ENCODE peak calls at places on chromosomes 2 and 18, in nine cellular contexts. One of them, this sample, is unnamed.
A peak's percentile ranks its signal among the peaks of the same experiment; 100 is the strongest.

GRCh38 chr2:63078852-63079606 is 28.4 kb downstream of the OTX1 start:
- DNase-seq in foreskin fibroblast: no peak
- DNase-seq in NCI-H510A treated with DMSO at 0.1 percent for 48 hours: no peak
- DNase-seq in CD4-positive, alpha-beta T cell: no peak
- DNase-seq in cardiac muscle cell: no peak
- DNase-seq in naive B cell: no peak
- DNase-seq in HTR-8/SVneo: peak; percentile 14
- DNase-seq in activated T-helper 1 cell treated with anti-CD3 and anti-CD28 coated beads, Interleukin-2, amount 50 U/mL, for 16 hours: no peak
- DNase-seq in B cell: no peak
- DNase-seq in this sample: no peak

GRCh38 chr2:204900487-204900886 is 355.2 kb downstream of the PARD3B start:
- DNase-seq in foreskin fibroblast: no peak
- DNase-seq in NCI-H510A treated with DMSO at 0.1 percent for 48 hours: peak; percentile 54
- DNase-seq in CD4-positive, alpha-beta T cell: no peak
- DNase-seq in cardiac muscle cell: no peak
- DNase-seq in naive B cell: no peak
- DNase-seq in HTR-8/SVneo: no peak
- DNase-seq in activated T-helper 1 cell treated with anti-CD3 and anti-CD28 coated beads, Interleukin-2, amount 50 U/mL, for 16 hours: no peak
- DNase-seq in B cell: no peak
- DNase-seq in this sample: no peak

GRCh38 chr2:218858671-218859555 is 692 bp upstream of the WNT6 start:
- DNase-seq in foreskin fibroblast: no peak
- DNase-seq in NCI-H510A treated with DMSO at 0.1 percent for 48 hours: no peak
- DNase-seq in CD4-positive, alpha-beta T cell: no peak
- DNase-seq in cardiac muscle cell: no peak
- DNase-seq in naive B cell: no peak
- DNase-seq in HTR-8/SVneo: no peak
- DNase-seq in activated T-helper 1 cell treated with anti-CD3 and anti-CD28 coated beads, Interleukin-2, amount 50 U/mL, for 16 hours: no peak
- DNase-seq in B cell: no peak
- DNase-seq in this sample: no peak

GRCh38 chr2:223488814-223489213 is 113.3 kb downstream of the SCG2 start:
- DNase-seq in foreskin fibroblast: peak; percentile 54
- DNase-seq in NCI-H510A treated with DMSO at 0.1 percent for 48 hours: peak; percentile 18
- DNase-seq in CD4-positive, alpha-beta T cell: no peak
- DNase-seq in cardiac muscle cell: peak; percentile 52
- DNase-seq in naive B cell: no peak
- DNase-seq in HTR-8/SVneo: peak; percentile 71
- DNase-seq in activated T-helper 1 cell treated with anti-CD3 and anti-CD28 coated beads, Interleukin-2, amount 50 U/mL, for 16 hours: no peak
- DNase-seq in B cell: no peak
- DNase-seq in this sample: no peak

GRCh38 chr18:61541673-61542072 is 208.4 kb downstream of the CDH20 start:
- DNase-seq in foreskin fibroblast: peak; percentile 45
- DNase-seq in NCI-H510A treated with DMSO at 0.1 percent for 48 hours: no peak
- DNase-seq in CD4-positive, alpha-beta T cell: no peak
- DNase-seq in cardiac muscle cell: no peak
- DNase-seq in naive B cell: no peak
- DNase-seq in HTR-8/SVneo: peak; percentile 22
- DNase-seq in activated T-helper 1 cell treated with anti-CD3 and anti-CD28 coated beads, Interleukin-2, amount 50 U/mL, for 16 hours: no peak
- DNase-seq in B cell: no peak
- DNase-seq in this sample: no peak

GRCh38 chr2:47904903-47905453 is 1.3 kb downstream of the FBXO11 start:
- DNase-seq in foreskin fibroblast: no peak
- DNase-seq in NCI-H510A treated with DMSO at 0.1 percent for 48 hours: no peak
- DNase-seq in CD4-positive, alpha-beta T cell: peak; percentile 13
- DNase-seq in cardiac muscle cell: peak; percentile 24
- DNase-seq in naive B cell: peak; percentile 39
- DNase-seq in HTR-8/SVneo: no peak
- DNase-seq in activated T-helper 1 cell treated with anti-CD3 and anti-CD28 coated beads, Interleukin-2, amount 50 U/mL, for 16 hours: no peak
- DNase-seq in B cell: peak; percentile 42
- DNase-seq in this sample: peak; percentile 30

GRCh38 chr2:48411030-48411429 is 118.9 kb upstream of the STON1 start:
- DNase-seq in foreskin fibroblast: no peak
- DNase-seq in NCI-H510A treated with DMSO at 0.1 percent for 48 hours: no peak
- DNase-seq in CD4-positive, alpha-beta T cell: no peak
- DNase-seq in cardiac muscle cell: no peak
- DNase-seq in naive B cell: no peak
- DNase-seq in HTR-8/SVneo: no peak
- DNase-seq in activated T-helper 1 cell treated with anti-CD3 and anti-CD28 coated beads, Interleukin-2, amount 50 U/mL, for 16 hours: no peak
- DNase-seq in B cell: no peak
- DNase-seq in this sample: no peak

GRCh38 chr2:66575625-66576371 is 140.9 kb downstream of the MEIS1 start:
- DNase-seq in foreskin fibroblast: no peak
- DNase-seq in NCI-H510A treated with DMSO at 0.1 percent for 48 hours: no peak
- DNase-seq in CD4-positive, alpha-beta T cell: no peak
- DNase-seq in cardiac muscle cell: peak; percentile 54
- DNase-seq in naive B cell: no peak
- DNase-seq in HTR-8/SVneo: peak; percentile 25
- DNase-seq in activated T-helper 1 cell treated with anti-CD3 and anti-CD28 coated beads, Interleukin-2, amount 50 U/mL, for 16 hours: no peak
- DNase-seq in B cell: no peak
- DNase-seq in this sample: no peak

GRCh38 chr2:241062342-241063092 is 39.6 kb downstream of the MTERF4 start:
- DNase-seq in foreskin fibroblast: no peak
- DNase-seq in NCI-H510A treated with DMSO at 0.1 percent for 48 hours: no peak
- DNase-seq in CD4-positive, alpha-beta T cell: no peak
- DNase-seq in cardiac muscle cell: no peak
- DNase-seq in naive B cell: no peak
- DNase-seq in HTR-8/SVneo: no peak
- DNase-seq in activated T-helper 1 cell treated with anti-CD3 and anti-CD28 coated beads, Interleukin-2, amount 50 U/mL, for 16 hours: no peak
- DNase-seq in B cell: peak; percentile 27
- DNase-seq in this sample: no peak

GRCh38 chr2:128454980-128455709 is 136.5 kb upstream of the HS6ST1 start:
- DNase-seq in foreskin fibroblast: no peak
- DNase-seq in NCI-H510A treated with DMSO at 0.1 percent for 48 hours: no peak
- DNase-seq in CD4-positive, alpha-beta T cell: no peak
- DNase-seq in cardiac muscle cell: no peak
- DNase-seq in naive B cell: no peak
- DNase-seq in HTR-8/SVneo: no peak
- DNase-seq in activated T-helper 1 cell treated with anti-CD3 and anti-CD28 coated beads, Interleukin-2, amount 50 U/mL, for 16 hours: no peak
- DNase-seq in B cell: no peak
- DNase-seq in this sample: no peak

GRCh38 chr18:22207022-22207758 is 37.8 kb downstream of the GATA6 start:
- DNase-seq in foreskin fibroblast: no peak
- DNase-seq in NCI-H510A treated with DMSO at 0.1 percent for 48 hours: no peak
- DNase-seq in CD4-positive, alpha-beta T cell: no peak
- DNase-seq in cardiac muscle cell: peak; percentile 98
- DNase-seq in naive B cell: no peak
- DNase-seq in HTR-8/SVneo: no peak
- DNase-seq in activated T-helper 1 cell treated with anti-CD3 and anti-CD28 coated beads, Interleukin-2, amount 50 U/mL, for 16 hours: no peak
- DNase-seq in B cell: no peak
- DNase-seq in this sample: no peak

GRCh38 chr2:6881036-6881435 is 3.5 kb downstream of the RSAD2 start:
- DNase-seq in foreskin fibroblast: no peak
- DNase-seq in NCI-H510A treated with DMSO at 0.1 percent for 48 hours: no peak
- DNase-seq in CD4-positive, alpha-beta T cell: no peak
- DNase-seq in cardiac muscle cell: no peak
- DNase-seq in naive B cell: no peak
- DNase-seq in HTR-8/SVneo: no peak
- DNase-seq in activated T-helper 1 cell treated with anti-CD3 and anti-CD28 coated beads, Interleukin-2, amount 50 U/mL, for 16 hours: no peak
- DNase-seq in B cell: no peak
- DNase-seq in this sample: no peak

GRCh38 chr2:50514881-50515280 is 517.1 kb downstream of the NRXN1 start:
- DNase-seq in foreskin fibroblast: no peak
- DNase-seq in NCI-H510A treated with DMSO at 0.1 percent for 48 hours: peak; percentile 64
- DNase-seq in CD4-positive, alpha-beta T cell: no peak
- DNase-seq in cardiac muscle cell: no peak
- DNase-seq in naive B cell: no peak
- DNase-seq in HTR-8/SVneo: no peak
- DNase-seq in activated T-helper 1 cell treated with anti-CD3 and anti-CD28 coated beads, Interleukin-2, amount 50 U/mL, for 16 hours: no peak
- DNase-seq in B cell: no peak
- DNase-seq in this sample: no peak

GRCh38 chr2:85259101-85259590 is 68.6 kb downstream of the TGOLN2 start:
- DNase-seq in foreskin fibroblast: no peak
- DNase-seq in NCI-H510A treated with DMSO at 0.1 percent for 48 hours: no peak
- DNase-seq in CD4-positive, alpha-beta T cell: no peak
- DNase-seq in cardiac muscle cell: peak; percentile 89
- DNase-seq in naive B cell: no peak
- DNase-seq in HTR-8/SVneo: no peak
- DNase-seq in activated T-helper 1 cell treated with anti-CD3 and anti-CD28 coated beads, Interleukin-2, amount 50 U/mL, for 16 hours: no peak
- DNase-seq in B cell: no peak
- DNase-seq in this sample: no peak

GRCh38 chr18:56443508-56443907 is 194.9 kb downstream of the TXNL1 start:
- DNase-seq in foreskin fibroblast: no peak
- DNase-seq in NCI-H510A treated with DMSO at 0.1 percent for 48 hours: no peak
- DNase-seq in CD4-positive, alpha-beta T cell: no peak
- DNase-seq in cardiac muscle cell: peak; percentile 11
- DNase-seq in naive B cell: no peak
- DNase-seq in HTR-8/SVneo: no peak
- DNase-seq in activated T-helper 1 cell treated with anti-CD3 and anti-CD28 coated beads, Interleukin-2, amount 50 U/mL, for 16 hours: no peak
- DNase-seq in B cell: no peak
- DNase-seq in this sample: no peak

GRCh38 chr2:10303174-10303633 is 500 bp downstream of the HPCAL1 start:
- DNase-seq in foreskin fibroblast: no peak
- DNase-seq in NCI-H510A treated with DMSO at 0.1 percent for 48 hours: no peak
- DNase-seq in CD4-positive, alpha-beta T cell: no peak
- DNase-seq in cardiac muscle cell: no peak
- DNase-seq in naive B cell: no peak
- DNase-seq in HTR-8/SVneo: no peak
- DNase-seq in activated T-helper 1 cell treated with anti-CD3 and anti-CD28 coated beads, Interleukin-2, amount 50 U/mL, for 16 hours: no peak
- DNase-seq in B cell: no peak
- DNase-seq in this sample: no peak

GRCh38 chr2:25305197-25305596 is 36.5 kb downstream of the DNMT3A start:
- DNase-seq in foreskin fibroblast: no peak
- DNase-seq in NCI-H510A treated with DMSO at 0.1 percent for 48 hours: no peak
- DNase-seq in CD4-positive, alpha-beta T cell: no peak
- DNase-seq in cardiac muscle cell: no peak
- DNase-seq in naive B cell: no peak
- DNase-seq in HTR-8/SVneo: no peak
- DNase-seq in activated T-helper 1 cell treated with anti-CD3 and anti-CD28 coated beads, Interleukin-2, amount 50 U/mL, for 16 hours: no peak
- DNase-seq in B cell: no peak
- DNase-seq in this sample: no peak

GRCh38 chr2:97870396-97870843 is 125.3 kb downstream of the TMEM131 start:
- DNase-seq in foreskin fibroblast: peak; percentile 93
- DNase-seq in NCI-H510A treated with DMSO at 0.1 percent for 48 hours: no peak
- DNase-seq in CD4-positive, alpha-beta T cell: no peak
- DNase-seq in cardiac muscle cell: peak; percentile 74
- DNase-seq in naive B cell: peak; percentile 7
- DNase-seq in HTR-8/SVneo: peak; percentile 78
- DNase-seq in activated T-helper 1 cell treated with anti-CD3 and anti-CD28 coated beads, Interleukin-2, amount 50 U/mL, for 16 hours: no peak
- DNase-seq in B cell: peak; percentile 59
- DNase-seq in this sample: no peak

GRCh38 chr18:62807406-62807805 is 92.1 kb downstream of the PHLPP1 start:
- DNase-seq in foreskin fibroblast: no peak
- DNase-seq in NCI-H510A treated with DMSO at 0.1 percent for 48 hours: no peak
- DNase-seq in CD4-positive, alpha-beta T cell: no peak
- DNase-seq in cardiac muscle cell: no peak
- DNase-seq in naive B cell: no peak
- DNase-seq in HTR-8/SVneo: no peak
- DNase-seq in activated T-helper 1 cell treated with anti-CD3 and anti-CD28 coated beads, Interleukin-2, amount 50 U/mL, for 16 hours: no peak
- DNase-seq in B cell: no peak
- DNase-seq in this sample: no peak

GRCh38 chr18:68925268-68925667 is 127.4 kb downstream of the CCDC102B start:
- DNase-seq in foreskin fibroblast: no peak
- DNase-seq in NCI-H510A treated with DMSO at 0.1 percent for 48 hours: no peak
- DNase-seq in CD4-positive, alpha-beta T cell: no peak
- DNase-seq in cardiac muscle cell: peak; percentile 24
- DNase-seq in naive B cell: no peak
- DNase-seq in HTR-8/SVneo: no peak
- DNase-seq in activated T-helper 1 cell treated with anti-CD3 and anti-CD28 coated beads, Interleukin-2, amount 50 U/mL, for 16 hours: no peak
- DNase-seq in B cell: no peak
- DNase-seq in this sample: no peak

GRCh38 chr2:29444150-29444549 is 328.9 kb downstream of the CLIP4 start:
- DNase-seq in foreskin fibroblast: no peak
- DNase-seq in NCI-H510A treated with DMSO at 0.1 percent for 48 hours: no peak
- DNase-seq in CD4-positive, alpha-beta T cell: no peak
- DNase-seq in cardiac muscle cell: no peak
- DNase-seq in naive B cell: no peak
- DNase-seq in HTR-8/SVneo: no peak
- DNase-seq in activated T-helper 1 cell treated with anti-CD3 and anti-CD28 coated beads, Interleukin-2, amount 50 U/mL, for 16 hours: no peak
- DNase-seq in B cell: no peak
- DNase-seq in this sample: no peak

GRCh38 chr2:223747392-223748042 is 89.9 kb downstream of the AP1S3 start:
- DNase-seq in foreskin fibroblast: no peak
- DNase-seq in NCI-H510A treated with DMSO at 0.1 percent for 48 hours: no peak
- DNase-seq in CD4-positive, alpha-beta T cell: no peak
- DNase-seq in cardiac muscle cell: no peak
- DNase-seq in naive B cell: no peak
- DNase-seq in HTR-8/SVneo: no peak
- DNase-seq in activated T-helper 1 cell treated with anti-CD3 and anti-CD28 coated beads, Interleukin-2, amount 50 U/mL, for 16 hours: no peak
- DNase-seq in B cell: no peak
- DNase-seq in this sample: no peak

GRCh38 chr2:73823916-73824523 is 4.7 kb upstream of the STAMBP start:
- DNase-seq in foreskin fibroblast: peak; percentile 72
- DNase-seq in NCI-H510A treated with DMSO at 0.1 percent for 48 hours: peak; percentile 82
- DNase-seq in CD4-positive, alpha-beta T cell: no peak
- DNase-seq in cardiac muscle cell: peak; percentile 93
- DNase-seq in naive B cell: peak; percentile 54
- DNase-seq in HTR-8/SVneo: peak; percentile 67
- DNase-seq in activated T-helper 1 cell treated with anti-CD3 and anti-CD28 coated beads, Interleukin-2, amount 50 U/mL, for 16 hours: no peak
- DNase-seq in B cell: peak; percentile 46
- DNase-seq in this sample: no peak

GRCh38 chr18:79905389-79905911 is 46.0 kb downstream of the SLC66A2 start:
- DNase-seq in foreskin fibroblast: no peak
- DNase-seq in NCI-H510A treated with DMSO at 0.1 percent for 48 hours: no peak
- DNase-seq in CD4-positive, alpha-beta T cell: no peak
- DNase-seq in cardiac muscle cell: peak; percentile 78
- DNase-seq in naive B cell: no peak
- DNase-seq in HTR-8/SVneo: no peak
- DNase-seq in activated T-helper 1 cell treated with anti-CD3 and anti-CD28 coated beads, Interleukin-2, amount 50 U/mL, for 16 hours: no peak
- DNase-seq in B cell: no peak
- DNase-seq in this sample: no peak

GRCh38 chr2:219274392-219274921 is 4.7 kb upstream of the DNAJB2 start:
- DNase-seq in foreskin fibroblast: peak; percentile 74
- DNase-seq in NCI-H510A treated with DMSO at 0.1 percent for 48 hours: no peak
- DNase-seq in CD4-positive, alpha-beta T cell: no peak
- DNase-seq in cardiac muscle cell: peak; percentile 64
- DNase-seq in naive B cell: no peak
- DNase-seq in HTR-8/SVneo: peak; percentile 80
- DNase-seq in activated T-helper 1 cell treated with anti-CD3 and anti-CD28 coated beads, Interleukin-2, amount 50 U/mL, for 16 hours: no peak
- DNase-seq in B cell: no peak
- DNase-seq in this sample: no peak

GRCh38 chr2:96117701-96118588 is 1.6 kb upstream of the ADRA2B start:
- DNase-seq in foreskin fibroblast: no peak
- DNase-seq in NCI-H510A treated with DMSO at 0.1 percent for 48 hours: no peak
- DNase-seq in CD4-positive, alpha-beta T cell: no peak
- DNase-seq in cardiac muscle cell: no peak
- DNase-seq in naive B cell: no peak
- DNase-seq in HTR-8/SVneo: no peak
- DNase-seq in activated T-helper 1 cell treated with anti-CD3 and anti-CD28 coated beads, Interleukin-2, amount 50 U/mL, for 16 hours: no peak
- DNase-seq in B cell: no peak
- DNase-seq in this sample: no peak

GRCh38 chr2:9844036-9844483 is 786 bp downstream of the TAF1B start:
- DNase-seq in foreskin fibroblast: peak; percentile 42
- DNase-seq in NCI-H510A treated with DMSO at 0.1 percent for 48 hours: peak; percentile 61
- DNase-seq in CD4-positive, alpha-beta T cell: no peak
- DNase-seq in cardiac muscle cell: peak; percentile 48
- DNase-seq in naive B cell: no peak
- DNase-seq in HTR-8/SVneo: no peak
- DNase-seq in activated T-helper 1 cell treated with anti-CD3 and anti-CD28 coated beads, Interleukin-2, amount 50 U/mL, for 16 hours: no peak
- DNase-seq in B cell: no peak
- DNase-seq in this sample: no peak

GRCh38 chr2:26670171-26670570 is 22.4 kb upstream of the KCNK3 start:
- DNase-seq in foreskin fibroblast: peak; percentile 37
- DNase-seq in NCI-H510A treated with DMSO at 0.1 percent for 48 hours: no peak
- DNase-seq in CD4-positive, alpha-beta T cell: no peak
- DNase-seq in cardiac muscle cell: peak; percentile 69
- DNase-seq in naive B cell: no peak
- DNase-seq in HTR-8/SVneo: peak; percentile 41
- DNase-seq in activated T-helper 1 cell treated with anti-CD3 and anti-CD28 coated beads, Interleukin-2, amount 50 U/mL, for 16 hours: no peak
- DNase-seq in B cell: no peak
- DNase-seq in this sample: no peak

GRCh38 chr2:75044291-75044690 is 85.8 kb downstream of the POLE4 start:
- DNase-seq in foreskin fibroblast: no peak
- DNase-seq in NCI-H510A treated with DMSO at 0.1 percent for 48 hours: no peak
- DNase-seq in CD4-positive, alpha-beta T cell: no peak
- DNase-seq in cardiac muscle cell: no peak
- DNase-seq in naive B cell: no peak
- DNase-seq in HTR-8/SVneo: no peak
- DNase-seq in activated T-helper 1 cell treated with anti-CD3 and anti-CD28 coated beads, Interleukin-2, amount 50 U/mL, for 16 hours: no peak
- DNase-seq in B cell: no peak
- DNase-seq in this sample: no peak